ENCODE peak calls at places on chromosomes 5 and 9, in eight cellular contexts. S, F, R, N, X, L, I and V are unnamed samples.

GRCh38 chr5:65791721-65792698 is 70.0 kb downstream of the NLN start:
- DNase-seq in X (no peak), R (peak; percentile 55), I (no peak), F (peak; percentile 8), L (no peak), N (no peak), S (no peak), V (no peak)

GRCh38 chr5:78964889-78965288 is 20.2 kb downstream of the ARSB start:
- DNase-seq in I (no peak), L (peak; percentile 73), F (peak; percentile 69), S (peak; percentile 66), R (peak; percentile 74), N (no peak), X (peak; percentile 44), V (peak; percentile 79)

GRCh38 chr9:38357350-38358114 is 35.0 kb upstream of the ALDH1B1 start:
- DNase-seq in R (no peak), N (no peak), I (no peak), X (peak; percentile 14), S (no peak), F (no peak), L (no peak), V (no peak)

GRCh38 chr5:163696270-163696887 is 191.0 kb downstream of the MAT2B start:
- DNase-seq in I (peak; percentile 31), N (no peak), X (peak; percentile 20), F (peak; percentile 46), S (peak; percentile 84), R (peak; percentile 78), L (peak; percentile 74), V (peak; percentile 79)

GRCh38 chr9:119307471-119307870 is 61.8 kb downstream of the BRINP1 start:
- DNase-seq in X (no peak), I (no peak), F (no peak), R (no peak), N (no peak), L (no peak), S (no peak), V (no peak)

GRCh38 chr5:51202161-51202560 is 181.1 kb upstream of the ISL1 start:
- DNase-seq in F (no peak), L (no peak), S (no peak), I (no peak), N (no peak), R (no peak), X (no peak), V (no peak)

GRCh38 chr5:175385691-175386360 is 58.2 kb downstream of the DRD1 start:
- DNase-seq in X (peak; percentile 53), F (no peak), R (peak; percentile 44), I (no peak), N (no peak), S (no peak), L (peak; percentile 79), V (no peak)

GRCh38 chr9:123871781-123872180 is 58.1 kb downstream of the DENND1A start:
- DNase-seq in N (no peak), I (no peak), S (no peak), X (no peak), R (peak; percentile 11), F (peak; percentile 69), L (no peak), V (no peak)

GRCh38 chr5:111742595-111742994 is 14.4 kb downstream of the NREP start:
- DNase-seq in I (peak; percentile 81), N (peak; percentile 59), R (peak; percentile 94), L (no peak), X (no peak), S (no peak), F (peak; percentile 85), V (peak; percentile 46)

GRCh38 chr5:176438959-176439757 is 9.0 kb upstream of the FAF2 start:
- DNase-seq in R (peak; percentile 89), N (no peak), I (no peak), X (no peak), L (no peak), F (peak; percentile 85), S (peak; percentile 63), V (peak; percentile 96)

GRCh38 chr9:122453677-122454135 is 24.0 kb downstream of the OR1J1 start:
- DNase-seq in L (no peak), F (no peak), S (no peak), I (no peak), R (no peak), N (no peak), X (no peak), V (no peak)

GRCh38 chr5:119250946-119251901 is 104.6 kb upstream of the TNFAIP8 start:
- DNase-seq in L (no peak), I (no peak), F (no peak), R (peak; percentile 16), S (no peak), X (no peak), N (no peak), V (no peak)

GRCh38 chr5:96602776-96603175 is 59.4 kb upstream of the CAST start:
- DNase-seq in L (no peak), F (no peak), N (no peak), X (no peak), S (no peak), I (no peak), R (no peak), V (no peak)

GRCh38 chr5:73447234-73448071 is 1.1 kb downstream of the FOXD1 start:
- DNase-seq in I (peak; percentile 22), F (peak; percentile 65), R (peak; percentile 74), X (peak; percentile 67), S (peak; percentile 61), N (peak; percentile 27), L (peak; percentile 44), V (peak; percentile 74)

GRCh38 chr9:124280176-124280691 is 22.5 kb downstream of the NEK6 start:
- DNase-seq in S (no peak), I (no peak), F (peak; percentile 44), R (peak; percentile 88), N (peak; percentile 64), X (no peak), L (no peak), V (peak; percentile 90)

GRCh38 chr5:132020568-132021339 is 9.3 kb upstream of the ACSL6 start:
- DNase-seq in I (no peak), L (no peak), X (no peak), S (peak; percentile 69), N (no peak), R (peak; percentile 32), F (no peak), V (no peak)

GRCh38 chr5:135847976-135848375 is 13.5 kb downstream of the SLC25A48 start:
- DNase-seq in F (no peak), I (no peak), R (no peak), X (no peak), S (no peak), N (no peak), L (no peak), V (no peak)

GRCh38 chr5:6979061-6979460 is 265.8 kb downstream of the TENT4A start:
- DNase-seq in L (no peak), X (no peak), S (no peak), I (no peak), F (no peak), R (no peak), N (no peak), V (no peak)

GRCh38 chr5:115842089-115842881 is 550 bp downstream of the AP3S1 start:
- DNase-seq in I (no peak), F (peak; percentile 69), L (peak; percentile 69), S (no peak), N (no peak), R (peak; percentile 75), X (peak; percentile 77), V (peak; percentile 84)

GRCh38 chr9:33320230-33320567 is 29.9 kb downstream of the NFX1 start:
- DNase-seq in N (no peak), R (no peak), I (no peak), S (no peak), X (no peak), L (no peak), F (no peak), V (no peak)

GRCh38 chr5:94856257-94856656 is 237.8 kb downstream of the SLF1 start:
- DNase-seq in L (no peak), F (no peak), S (no peak), N (no peak), R (no peak), X (peak; percentile 33), I (no peak), V (no peak)

GRCh38 chr5:89929173-89929572 is 480.4 kb downstream of the CETN3 start:
- DNase-seq in S (no peak), X (no peak), F (peak; percentile 54), R (no peak), N (no peak), I (no peak), L (no peak), V (no peak)

GRCh38 chr5:1865948-1866347 is 16.8 kb downstream of the IRX4 start:
- DNase-seq in L (no peak), I (no peak), X (no peak), N (no peak), S (no peak), R (no peak), F (no peak), V (no peak)

GRCh38 chr9:130634191-130634768 is 30.1 kb upstream of the PRDM12 start:
- DNase-seq in I (no peak), X (no peak), S (no peak), L (no peak), R (no peak), F (no peak), N (no peak), V (no peak)

GRCh38 chr9:87179556-87180340 is 232.4 kb upstream of the GAS1 start:
- DNase-seq in N (no peak), X (no peak), I (no peak), F (no peak), L (no peak), R (peak; percentile 79), S (no peak), V (peak; percentile 35)

GRCh38 chr9:20551835-20552234 is 70.5 kb downstream of the MLLT3 start:
- DNase-seq in R (no peak), F (no peak), L (peak; percentile 92), N (no peak), S (no peak), I (no peak), X (no peak), V (no peak)

GRCh38 chr5:105503950-105504349 is 1941.4 kb upstream of the NUDT12 start:
- DNase-seq in X (no peak), I (no peak), S (peak; percentile 0), R (no peak), N (no peak), L (no peak), F (peak; percentile 56), V (no peak)

GRCh38 chr5:139708877-139709586 is 60.9 kb downstream of the CXXC5 start:
- DNase-seq in I (no peak), L (no peak), F (peak; percentile 89), N (no peak), X (peak; percentile 83), S (peak; percentile 87), R (peak; percentile 90), V (peak; percentile 91)

GRCh38 chr9:13491138-13491492 is 211.6 kb upstream of the MPDZ start:
- DNase-seq in N (no peak), S (no peak), X (no peak), F (no peak), L (no peak), R (no peak), I (no peak), V (no peak)

GRCh38 chr9:37425298-37425752 is 2.8 kb downstream of the GRHPR start:
- DNase-seq in N (peak; percentile 33), R (no peak), X (peak; percentile 17), I (no peak), L (no peak), F (no peak), S (peak; percentile 26), V (no peak)